ENCODE peak calls at places on chromosome 10, in four cellular contexts. I, T, Z and S are unnamed samples.

GRCh38 chr10:110226926-110227641 is 19.7 kb downstream of the MXI1 start:
- DNase-seq in T (peak), I (peak), Z (peak), S (peak)

GRCh38 chr10:132455986-132456847 is 59.2 kb downstream of the PWWP2B start:
- DNase-seq in I (no peak), Z (peak), T (no peak), S (no peak)

GRCh38 chr10:124512600-124512999 is 51.0 kb downstream of the LHPP start:
- DNase-seq in I (no peak), T (no peak), Z (no peak), S (no peak)

GRCh38 chr10:8568401-8568800 is 513.9 kb downstream of the GATA3 start:
- DNase-seq in Z (no peak), T (no peak), I (no peak), S (no peak)

GRCh38 chr10:23391817-23392216 is 47.1 kb upstream of the OTUD1 start:
- DNase-seq in I (no peak), Z (no peak), T (no peak), S (no peak)

GRCh38 chr10:45282061-45282460 is 33.3 kb downstream of the OR13A1 start:
- DNase-seq in T (no peak), Z (no peak), I (no peak), S (no peak)

GRCh38 chr10:25017247-25017590 is 807 bp downstream of the THNSL1 start:
- DNase-seq in I (peak), T (no peak), Z (no peak), S (peak)

GRCh38 chr10:65419629-65420028 is 1506.2 kb upstream of the LRRTM3 start:
- DNase-seq in Z (no peak), T (no peak), I (no peak), S (no peak)

GRCh38 chr10:32795598-32796183 is 162.3 kb downstream of the ITGB1 start:
- DNase-seq in Z (no peak), T (peak), I (no peak), S (no peak)

GRCh38 chr10:72126184-72126871 is 38.0 kb upstream of the SPOCK2 start:
- DNase-seq in I (no peak), T (no peak), Z (no peak), S (no peak)

GRCh38 chr10:43105119-43105792 is 28.4 kb downstream of the RET start:
- DNase-seq in I (peak), Z (peak), T (peak), S (peak)

GRCh38 chr10:132637477-132638129 is 100.0 kb downstream of the INPP5A start:
- DNase-seq in T (peak), Z (no peak), I (peak), S (no peak)

GRCh38 chr10:99418910-99419624 is 11.4 kb downstream of the GOT1 start:
- DNase-seq in Z (no peak), I (no peak), T (no peak), S (no peak)

DNA sequence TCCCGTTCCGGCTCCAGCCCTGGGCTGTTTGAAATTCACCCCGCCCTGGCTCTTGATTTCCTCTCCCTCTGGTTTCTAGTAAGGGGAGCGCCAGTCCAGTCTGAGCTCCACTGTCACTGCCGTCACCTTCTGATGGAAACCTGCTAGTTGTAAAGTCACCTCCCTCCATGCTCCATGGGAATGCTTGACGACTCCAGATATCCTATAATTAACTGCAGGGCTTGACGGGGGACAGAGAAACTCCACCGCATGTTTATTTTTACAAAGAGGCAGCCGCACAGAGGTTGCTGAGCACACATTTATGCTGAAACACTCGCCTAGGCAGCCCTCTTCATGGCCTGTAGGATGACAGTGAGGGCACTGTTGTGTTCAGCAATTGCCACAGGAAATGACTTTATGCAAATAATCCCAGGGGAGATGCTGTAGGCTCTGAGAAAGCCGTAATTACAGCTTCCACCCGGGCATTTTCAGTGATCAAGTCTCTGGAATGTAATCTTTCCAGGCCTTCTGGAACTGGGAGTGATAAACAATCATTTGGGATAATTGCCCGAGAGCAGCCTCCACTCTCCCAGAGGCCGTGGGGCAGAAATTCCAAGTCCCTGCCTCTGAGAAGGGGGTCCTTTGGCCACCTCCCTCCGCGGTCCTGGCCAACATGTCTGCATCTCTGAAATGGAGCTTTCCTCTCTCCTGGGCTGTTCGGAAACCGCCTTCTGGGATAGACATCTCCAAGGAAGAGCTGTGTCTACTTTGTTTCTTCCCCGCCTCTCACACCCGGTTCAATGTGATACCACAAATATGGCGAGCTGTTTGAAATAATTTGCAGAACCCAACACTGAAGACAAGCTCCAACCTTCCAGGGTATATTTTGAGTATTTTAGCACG is 300.5 kb downstream of the KLF6 start:
- DNase-seq in I (no peak), T (no peak), Z (no peak), S (no peak)
- H3K27ac ChIP-seq in I (no peak), T (no peak), Z (peak), S (no peak)

GRCh38 chr10:4281207-4281825 is 496.3 kb upstream of the KLF6 start:
- DNase-seq in I (no peak), Z (no peak), T (no peak), S (no peak)
- H3K27ac ChIP-seq in I (peak), Z (peak), T (no peak), S (peak)

GRCh38 chr10:14712991-14713422 is 61.7 kb downstream of the FAM107B start:
- DNase-seq in Z (no peak), T (no peak), I (no peak), S (no peak)
- H3K27ac ChIP-seq in Z (no peak), T (no peak), I (no peak), S (no peak)

GRCh38 chr10:31101123-31101522 is 69.5 kb upstream of the ZNF438 start:
- DNase-seq in Z (no peak), I (no peak), T (no peak), S (peak)
- H3K27ac ChIP-seq in Z (no peak), I (no peak), T (no peak), S (no peak)

GRCh38 chr10:13517675-13518074 is 11.1 kb downstream of the BEND7 start:
- DNase-seq in Z (no peak), I (no peak), T (no peak), S (no peak)
- H3K27ac ChIP-seq in Z (no peak), I (no peak), T (no peak), S (no peak)

DNA sequence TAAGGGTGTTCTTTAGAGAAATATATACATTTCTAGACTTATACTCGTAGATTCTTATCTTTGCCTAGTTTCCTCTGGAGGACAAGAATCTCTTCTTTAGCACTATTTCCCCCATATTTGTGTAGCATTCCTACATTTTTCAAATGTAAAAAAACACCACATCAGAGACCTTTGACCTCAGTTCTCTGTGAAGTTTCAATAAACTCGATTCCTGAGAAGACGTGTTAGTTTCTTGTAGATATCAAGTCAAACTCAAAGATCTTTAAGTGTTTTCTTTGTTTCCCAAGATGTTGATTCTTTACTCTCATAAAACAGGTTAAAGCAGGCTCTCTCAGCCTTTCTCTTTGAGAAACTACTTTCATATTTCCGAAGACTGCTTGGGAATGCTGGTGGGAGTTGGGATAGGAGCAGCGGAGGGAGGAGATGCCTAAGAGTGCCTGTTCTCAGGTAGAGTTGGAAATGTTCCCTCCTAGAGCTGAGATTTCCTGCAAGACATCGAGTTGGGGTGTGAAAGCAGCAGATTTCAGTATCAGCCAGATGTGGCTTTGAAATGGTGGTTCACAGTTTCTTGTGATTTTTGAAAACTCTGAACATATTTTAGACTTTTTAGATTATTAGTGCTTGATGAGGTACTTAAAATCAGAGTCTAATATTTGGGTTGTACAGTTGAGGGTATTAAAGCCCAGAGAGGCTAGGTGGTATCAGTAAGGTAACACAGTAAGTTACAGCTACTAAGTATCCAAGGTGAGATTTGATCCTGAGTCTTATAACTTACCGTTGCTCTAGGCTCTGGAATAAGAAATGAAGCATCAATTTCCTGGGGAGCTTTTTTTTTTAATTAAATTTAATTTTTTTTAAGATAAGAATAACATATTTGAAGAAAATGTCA is 13.9 kb downstream of the ADK start:
- DNase-seq in Z (no peak), T (no peak), I (no peak), S (no peak)
- H3K27ac ChIP-seq in Z (peak), T (no peak), I (no peak), S (no peak)